ENCODE peak calls at places on chromosomes 11 and 22, in seven cellular contexts. L, V, N, B, Z, F and Q are unnamed samples.

GRCh38 chr22:44094751-44095302 is 70.7 kb downstream of the PARVB start:
- DNase-seq in L (no peak), V (no peak), N (no peak), B (no peak), Z (no peak), F (no peak), Q (no peak)

GRCh38 chr11:45484326-45484725 is 181.1 kb downstream of the CHST1 start:
- DNase-seq in L (no peak), V (no peak), N (no peak), B (no peak), Z (no peak), F (no peak), Q (no peak)

GRCh38 chr11:126426820-126427749 is 71.6 kb downstream of the ST3GAL4 start:
- DNase-seq in L (no peak), V (no peak), N (no peak), B (peak; percentile 20), Z (no peak), F (peak; percentile 24), Q (no peak)

GRCh38 chr22:35589736-35590079 is 27.4 kb downstream of the MB start:
- DNase-seq in L (no peak), V (no peak), N (no peak), B (no peak), Z (no peak), F (no peak), Q (no peak)

GRCh38 chr11:132062031-132062430 is 691.6 kb downstream of the NTM start:
- DNase-seq in L (no peak), V (no peak), N (peak; percentile 73), B (no peak), Z (peak; percentile 65), F (no peak), Q (no peak)

GRCh38 chr11:73284106-73284505 is 12.0 kb downstream of the P2RY6 start:
- DNase-seq in L (no peak), V (no peak), N (no peak), B (no peak), Z (no peak), F (no peak), Q (no peak)

GRCh38 chr11:103234974-103235373 is 125.7 kb downstream of the DYNC2H1 start:
- DNase-seq in L (no peak), V (no peak), N (peak; percentile 14), B (no peak), Z (no peak), F (no peak), Q (no peak)

GRCh38 chr11:37072538-37072937 is 474.5 kb upstream of the RAG2 start:
- DNase-seq in L (no peak), V (no peak), N (no peak), B (no peak), Z (no peak), F (no peak), Q (no peak)

GRCh38 chr11:69400140-69400539 is 81.3 kb upstream of the LINC01488 start:
- DNase-seq in L (no peak), V (no peak), N (no peak), B (no peak), Z (no peak), F (no peak), Q (no peak)

GRCh38 chr11:9756461-9756860 is 92.6 kb downstream of the SWAP70 start:
- DNase-seq in L (no peak), V (no peak), N (no peak), B (no peak), Z (no peak), F (no peak), Q (no peak)

GRCh38 chr22:38286915-38287669 is 14.3 kb upstream of the TMEM184B start:
- DNase-seq in L (no peak), V (no peak), N (no peak), B (no peak), Z (no peak), F (no peak), Q (no peak)

GRCh38 chr11:67290801-67291200 is 1.7 kb downstream of the ANKRD13D start:
- DNase-seq in L (no peak), V (no peak), N (peak; percentile 47), B (no peak), Z (no peak), F (no peak), Q (no peak)

GRCh38 chr11:73779084-73779902 is 8.4 kb upstream of the MRPL48 start:
- DNase-seq in L (peak; percentile 99), V (peak; percentile 97), N (peak; percentile 99), B (peak; percentile 94), Z (peak; percentile 99), F (peak; percentile 99), Q (peak; percentile 94)

GRCh38 chr11:130635937-130636336 is 187.5 kb downstream of the ADAMTS15 start:
- DNase-seq in L (no peak), V (no peak), N (no peak), B (no peak), Z (no peak), F (no peak), Q (no peak)

GRCh38 chr22:24796860-24797259 is 9.2 kb upstream of the SGSM1 start:
- DNase-seq in L (no peak), V (no peak), N (no peak), B (no peak), Z (no peak), F (no peak), Q (no peak)

GRCh38 chr22:17085277-17086091 is 684 bp downstream of the IL17RA start:
- DNase-seq in L (no peak), V (no peak), N (no peak), B (no peak), Z (no peak), F (no peak), Q (no peak)

GRCh38 chr11:68584097-68584496 is 100.2 kb upstream of the GAL start:
- DNase-seq in L (no peak), V (peak; percentile 30), N (no peak), B (no peak), Z (no peak), F (no peak), Q (peak; percentile 5)

GRCh38 chr11:106288988-106289387 is 211.5 kb downstream of the AASDHPPT start:
- DNase-seq in L (no peak), V (no peak), N (no peak), B (no peak), Z (no peak), F (no peak), Q (no peak)

GRCh38 chr11:19093976-19094375 is 23.0 kb upstream of the ZDHHC13 start:
- DNase-seq in L (no peak), V (no peak), N (peak; percentile 77), B (no peak), Z (no peak), F (no peak), Q (no peak)

GRCh38 chr11:130191896-130192295 is 32.3 kb downstream of the ST14 start:
- DNase-seq in L (no peak), V (no peak), N (no peak), B (no peak), Z (no peak), F (no peak), Q (no peak)

GRCh38 chr11:235180-235997 is 753 bp downstream of the SIRT3 start:
- DNase-seq in L (no peak), V (no peak), N (peak; percentile 17), B (no peak), Z (no peak), F (no peak), Q (no peak)

GRCh38 chr11:43486141-43486540 is 127.4 kb downstream of the TTC17 start:
- DNase-seq in L (no peak), V (no peak), N (peak; percentile 5), B (no peak), Z (no peak), F (no peak), Q (no peak)